ENCODE peak calls at places on chromosomes 1 and 21, in five cellular contexts. S is neuronal stem cell, M is A549, X is lung, N is heart right ventricle. C is an unnamed sample.

GRCh38 chr1:67342002-67342890 is 34.6 kb downstream of the IL12RB2 start:
- DNase-seq in S (no peak), M (no peak), X (no peak), N (no peak), C (no peak)

GRCh38 chr1:53771648-53772047 is 32.7 kb upstream of the GLIS1 start:
- DNase-seq in S (no peak), M (no peak), X (no peak), N (no peak), C (no peak)

GRCh38 chr1:21672478-21673276 is 3.5 kb upstream of the RAP1GAP start:
- DNase-seq in S (no peak), M (no peak), X (no peak), N (no peak), C (no peak)

GRCh38 chr1:41272601-41273000 is 30.5 kb upstream of the SCMH1 start:
- DNase-seq in S (no peak), M (no peak), X (no peak), N (no peak), C (no peak)

GRCh38 chr1:36156329-36157114 is 562 bp downstream of the MAP7D1 start:
- DNase-seq in S (peak; percentile 90), M (peak; percentile 33), X (peak; percentile 65), N (peak; percentile 85), C (peak; percentile 87)

GRCh38 chr1:241507189-241507820 is 12.2 kb downstream of the FH start:
- DNase-seq in S (no peak), M (no peak), X (no peak), N (no peak), C (no peak)

GRCh38 chr1:110192541-110192940 is 17.6 kb upstream of the KCNC4 start:
- DNase-seq in S (no peak), M (no peak), X (no peak), N (no peak), C (no peak)

GRCh38 chr1:233998926-233999325 is 94.5 kb downstream of the SLC35F3 start:
- DNase-seq in S (no peak), M (no peak), X (no peak), N (no peak), C (no peak)

GRCh38 chr21:38622827-38623209 is 124.5 kb upstream of the ERG start:
- DNase-seq in S (no peak), M (no peak), X (no peak), N (no peak), C (no peak)

GRCh38 chr1:207826557-207827487 is 75.0 kb downstream of the CD46 start:
- DNase-seq in S (no peak), M (peak; percentile 40), X (peak; percentile 62), N (no peak), C (no peak)

GRCh38 chr1:109167114-109167513 is 46.6 kb upstream of the SARS1 start:
- DNase-seq in S (no peak), M (no peak), X (no peak), N (peak; percentile 11), C (no peak)

GRCh38 chr1:9905010-9905409 is 5.1 kb downstream of the CTNNBIP1 start:
- DNase-seq in S (no peak), M (no peak), X (no peak), N (no peak), C (no peak)

GRCh38 chr1:204867203-204867602 is 3.5 kb upstream of the NFASC start:
- DNase-seq in S (no peak), M (no peak), X (no peak), N (no peak), C (no peak)

GRCh38 chr1:8740034-8740449 is 77.4 kb downstream of the RERE start:
- DNase-seq in S (no peak), M (no peak), X (no peak), N (no peak), C (no peak)
- H3K9me3 ChIP-seq in S (peaks cover 42% of the 10 kb centered on the region), M (peaks cover 9% of the 10 kb centered on the region), X (no peaks in the 10 kb centered on the region), N (no peaks in the 10 kb centered on the region), C (peaks cover 2% of the 10 kb centered on the region)

DNA sequence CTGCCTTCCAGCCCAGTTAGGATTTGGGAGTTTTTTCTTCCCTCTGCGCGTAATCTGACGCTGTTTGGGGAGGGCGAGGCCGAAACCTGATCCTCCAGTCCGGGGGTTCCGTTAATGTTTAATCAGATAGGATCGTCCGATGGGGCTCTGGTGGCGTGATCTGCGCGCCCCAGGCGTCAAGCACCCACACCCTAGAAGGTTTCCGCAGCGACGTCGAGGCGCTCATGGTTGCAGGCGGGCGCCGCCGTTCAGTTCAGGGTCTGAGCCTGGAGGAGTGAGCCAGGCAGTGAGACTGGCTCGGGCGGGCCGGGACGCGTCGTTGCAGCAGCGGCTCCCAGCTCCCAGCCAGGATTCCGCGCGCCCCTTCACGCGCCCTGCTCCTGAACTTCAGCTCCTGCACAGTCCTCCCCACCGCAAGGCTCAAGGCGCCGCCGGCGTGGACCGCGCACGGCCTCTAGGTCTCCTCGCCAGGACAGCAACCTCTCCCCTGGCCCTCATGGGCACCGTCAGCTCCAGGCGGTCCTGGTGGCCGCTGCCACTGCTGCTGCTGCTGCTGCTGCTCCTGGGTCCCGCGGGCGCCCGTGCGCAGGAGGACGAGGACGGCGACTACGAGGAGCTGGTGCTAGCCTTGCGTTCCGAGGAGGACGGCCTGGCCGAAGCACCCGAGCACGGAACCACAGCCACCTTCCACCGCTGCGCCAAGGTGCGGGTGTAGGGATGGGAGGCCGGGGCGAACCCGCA is at the start of gene PCSK9:
- DNase-seq in S (peak; percentile 42), M (peak; percentile 39), X (peak; percentile 77), N (no peak), C (no peak)
- H3K4me3 ChIP-seq in S (peak within 1 kb of the TSS; percentile 33), M (peak within 1 kb of the TSS; percentile 52), X (peak within 1 kb of the TSS; percentile 20), N (peak within 1 kb of the TSS; percentile 25), C (no peak within 1 kb of the TSS)

GRCh38 chr1:160429702-160430535 is 29.6 kb downstream of the VANGL2 start:
- DNase-seq in S (no peak), M (no peak), X (no peak), N (no peak), C (no peak)
- H3K4me1 ChIP-seq in S (no peaks in the 10 kb centered on the region), M (no peaks in the 10 kb centered on the region), X (no peaks in the 10 kb centered on the region), N (peaks cover 14% of the 10 kb centered on the region), C (no peaks in the 10 kb centered on the region)

GRCh38 chr1:31458287-31458896 is 45.4 kb downstream of the SERINC2 start:
- DNase-seq in S (no peak), M (no peak), X (no peak), N (no peak), C (no peak)
- H3K9me3 ChIP-seq in S (peaks cover 17% of the 10 kb centered on the region), M (peaks cover 54% of the 10 kb centered on the region), X (peaks cover 14% of the 10 kb centered on the region), N (no peaks in the 10 kb centered on the region), C (peaks cover 9% of the 10 kb centered on the region)

GRCh38 chr1:220089650-220090556 is at the start of gene BPNT1:
- DNase-seq in S (peak; percentile 95), M (peak; percentile 95), X (peak; percentile 97), N (peak; percentile 96), C (peak; percentile 97)

GRCh38 chr1:220092694-220093093 is 1.2 kb upstream of the IARS2 start:
- DNase-seq in S (no peak), M (no peak), X (no peak), N (no peak), C (no peak)

GRCh38 chr1:220094016-220094911 is at the start of gene IARS2:
- DNase-seq in S (peak; percentile 78), M (peak; percentile 83), X (peak; percentile 92), N (peak; percentile 88), C (peak; percentile 96)

DNA sequence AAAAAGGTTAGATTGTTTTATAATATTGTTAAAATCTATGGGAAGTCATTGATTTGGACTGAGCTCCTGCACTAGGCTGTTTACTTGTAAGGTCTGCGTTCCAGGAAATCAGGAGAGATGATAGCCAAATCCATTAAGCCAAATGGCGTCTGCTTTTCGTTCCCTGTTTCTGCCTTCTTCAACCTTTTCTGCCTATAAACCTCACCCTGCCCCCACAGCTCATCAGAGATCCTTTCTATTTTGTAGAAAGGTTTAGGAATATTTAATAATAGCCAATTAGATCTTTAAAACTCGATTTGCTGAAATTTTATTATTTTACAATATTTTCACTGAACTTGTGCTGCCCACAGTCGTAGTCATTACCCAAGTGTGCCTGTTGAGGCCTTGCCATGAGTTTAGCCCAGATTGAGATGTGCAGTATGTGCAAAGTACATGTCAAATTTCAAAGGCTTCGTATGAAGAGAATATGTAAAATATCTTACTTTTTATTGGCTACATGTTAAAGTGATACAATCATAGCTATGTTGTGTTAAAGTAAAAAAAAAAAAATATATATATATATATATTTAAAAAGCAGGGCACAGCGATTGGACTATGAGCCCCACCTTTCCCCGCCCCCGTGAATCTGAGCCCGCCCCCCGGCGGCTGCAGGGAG is 444 bp upstream of the IARS2 start:
- DNase-seq in S (no peak), M (no peak), X (no peak), N (no peak), C (no peak)
- H3K4me3 ChIP-seq in S (peak overlapping the region; percentile 97), M (peak overlapping the region; percentile 81), X (no peak overlapping the region), N (peak overlapping the region; percentile 80), C (no peak overlapping the region)

DNA sequence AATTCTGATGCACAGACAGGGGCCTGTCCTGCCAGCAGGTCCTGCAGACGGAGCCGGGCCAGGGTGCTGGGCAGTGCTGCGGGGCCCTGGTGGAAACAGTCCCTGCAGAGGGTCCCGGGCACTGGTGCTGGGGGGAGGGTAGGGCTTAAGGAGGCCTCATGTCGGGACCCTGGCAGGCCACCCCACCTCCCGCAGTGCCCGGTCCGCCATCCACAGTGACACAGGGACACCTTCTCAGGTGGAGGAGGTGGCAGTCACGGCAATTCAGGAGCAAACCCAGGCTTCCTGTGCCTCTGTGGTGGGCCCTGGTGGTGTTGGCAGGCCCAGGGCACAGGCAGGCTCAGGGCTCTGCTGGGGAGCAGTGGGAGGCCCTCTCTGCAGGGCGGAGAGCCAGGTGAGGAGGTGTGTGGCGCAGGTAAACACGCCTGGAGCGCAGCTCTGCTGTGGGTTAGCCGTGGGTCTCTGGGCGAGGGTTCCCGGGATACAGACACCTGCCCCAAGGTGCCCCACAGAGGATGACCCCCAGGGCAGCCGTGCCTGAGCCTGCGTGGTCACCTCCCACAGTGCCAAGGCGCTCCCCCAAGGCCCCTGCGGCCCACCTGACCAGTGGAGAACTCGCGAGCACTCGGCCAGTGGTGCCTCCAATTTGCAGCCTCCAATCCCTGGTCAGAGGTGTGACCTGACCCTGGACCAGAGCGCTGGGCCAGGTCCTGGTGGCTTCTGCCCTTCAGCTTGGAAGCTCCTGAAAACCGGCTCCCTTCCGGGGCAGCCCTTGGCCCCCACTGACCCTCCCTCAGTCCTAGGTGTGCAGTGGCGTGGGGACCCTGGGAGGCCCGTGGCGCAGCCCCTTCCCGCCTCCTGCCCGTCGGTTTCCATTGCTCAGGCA is 19.2 kb downstream of the COL18A1 start:
- DNase-seq in S (no peak), M (no peak), X (no peak), N (no peak), C (peak; percentile 64)
- H3K4me1 ChIP-seq in S (peaks cover 25% of the 10 kb centered on the region), M (peaks cover 59% of the 10 kb centered on the region), X (no peaks in the 10 kb centered on the region), N (peaks cover 45% of the 10 kb centered on the region), C (no peaks in the 10 kb centered on the region)

C was measured in aorta.